ENCODE peak calls at places on chromosomes 1 and 21, in six cellular contexts. J, R, G, H, E and S are unnamed samples.

GRCh38 chr1:41698916-41699860 is 214.7 kb upstream of the EDN2 start:
- DNase-seq in J (no peak), R (no peak), G (no peak), H (no peak), E (no peak), S (no peak)

GRCh38 chr1:89271616-89272015 is 1.0 kb downstream of the GBP5 start:
- DNase-seq in J (peak), R (no peak), G (no peak), H (no peak), E (no peak), S (no peak)

GRCh38 chr1:162541619-162542141 is 19.8 kb upstream of the UAP1 start:
- DNase-seq in J (peak), R (no peak), G (no peak), H (peak), E (no peak), S (no peak)

GRCh38 chr1:206933333-206933945 is 11.7 kb upstream of the FCMR start:
- DNase-seq in J (no peak), R (peak), G (no peak), H (no peak), E (peak), S (no peak)

GRCh38 chr1:246526380-246526779 is 19.3 kb upstream of the SMYD3 start:
- DNase-seq in J (no peak), R (no peak), G (no peak), H (no peak), E (no peak), S (no peak)

GRCh38 chr1:246110343-246111219 is 396.5 kb downstream of the SMYD3 start:
- DNase-seq in J (no peak), R (no peak), G (no peak), H (no peak), E (no peak), S (no peak)

GRCh38 chr1:40859017-40859416 is 3.1 kb downstream of the CITED4 start:
- DNase-seq in J (no peak), R (no peak), G (no peak), H (no peak), E (no peak), S (no peak)

GRCh38 chr1:16078925-16079656 is 5.6 kb upstream of the FAM131C start:
- DNase-seq in J (peak), R (peak), G (no peak), H (peak), E (peak), S (peak)

GRCh38 chr1:150268342-150268705 is 492 bp downstream of the APH1A start:
- DNase-seq in J (peak), R (no peak), G (no peak), H (no peak), E (peak), S (peak)

GRCh38 chr1:219757890-219758289 is 145.0 kb upstream of the ZC3H11B start:
- DNase-seq in J (no peak), R (no peak), G (no peak), H (peak), E (no peak), S (peak)

GRCh38 chr1:21966247-21967000 is 10.4 kb upstream of the CELA3B start:
- DNase-seq in J (peak), R (no peak), G (no peak), H (no peak), E (no peak), S (no peak)

GRCh38 chr1:72936151-72936740 is 653.9 kb upstream of the NEGR1 start:
- DNase-seq in J (peak), R (no peak), G (no peak), H (no peak), E (no peak), S (no peak)

GRCh38 chr1:152313970-152314369 is 11.1 kb downstream of the FLG start:
- DNase-seq in J (no peak), R (no peak), G (no peak), H (no peak), E (no peak), S (no peak)

GRCh38 chr1:150798509-150798908 is 9.6 kb downstream of the CTSK start:
- DNase-seq in J (peak), R (no peak), G (no peak), H (no peak), E (no peak), S (no peak)

GRCh38 chr1:220914283-220915116 is 35.3 kb downstream of the HLX start:
- DNase-seq in J (no peak), R (no peak), G (no peak), H (no peak), E (no peak), S (no peak)

GRCh38 chr1:51519048-51519856 is at the start of gene EPS15:
- DNase-seq in J (peak), R (peak), G (no peak), H (peak), E (peak), S (peak)

GRCh38 chr21:34222031-34222335 is 141.8 kb upstream of the KCNE2 start:
- DNase-seq in J (no peak), R (no peak), G (no peak), H (no peak), E (no peak), S (no peak)